ENCODE peak calls at places on chromosome 21, in eight cellular contexts. One of them, this sample, is unnamed.

GRCh38 chr21:40371329-40371728 is 475.6 kb downstream of the DSCAM start:
- DNase-seq in pancreas: no peak
- DNase-seq in esophagus squamous epithelium: no peak
- DNase-seq in cardiac muscle cell: no peak
- DNase-seq in neural progenitor cell: no peak
- DNase-seq in Peyer's patch: no peak
- DNase-seq in ovary: no peak
- DNase-seq in right atrium auricular region: no peak
- DNase-seq in this sample: no peak

GRCh38 chr21:23853796-23854379 is 1753.4 kb downstream of the MRPL39 start:
- DNase-seq in pancreas: no peak
- DNase-seq in esophagus squamous epithelium: no peak
- DNase-seq in neural progenitor cell: no peak
- DNase-seq in ovary: no peak
- DNase-seq in right atrium auricular region: no peak
- DNase-seq in cardiac muscle cell: peak; percentile 3
- DNase-seq in Peyer's patch: no peak
- DNase-seq in this sample: no peak

GRCh38 chr21:28671549-28672195 is 321.0 kb downstream of the LTN1 start:
- DNase-seq in Peyer's patch: no peak
- DNase-seq in neural progenitor cell: no peak
- DNase-seq in right atrium auricular region: no peak
- DNase-seq in esophagus squamous epithelium: no peak
- DNase-seq in ovary: no peak
- DNase-seq in cardiac muscle cell: no peak
- DNase-seq in pancreas: no peak
- DNase-seq in this sample: no peak

GRCh38 chr21:29018540-29018939 is 609 bp downstream of the RWDD2B start:
- DNase-seq in esophagus squamous epithelium: no peak
- DNase-seq in cardiac muscle cell: peak; percentile 49
- DNase-seq in neural progenitor cell: no peak
- DNase-seq in pancreas: no peak
- DNase-seq in ovary: no peak
- DNase-seq in right atrium auricular region: no peak
- DNase-seq in Peyer's patch: no peak
- DNase-seq in this sample: no peak

GRCh38 chr21:26964379-26964778 is 2.5 kb downstream of the ADAMTS5 start:
- DNase-seq in cardiac muscle cell: peak; percentile 42
- DNase-seq in right atrium auricular region: peak; percentile 87
- DNase-seq in neural progenitor cell: peak; percentile 22
- DNase-seq in Peyer's patch: no peak
- DNase-seq in esophagus squamous epithelium: no peak
- DNase-seq in ovary: peak; percentile 83
- DNase-seq in pancreas: no peak
- DNase-seq in this sample: no peak

GRCh38 chr21:43333301-43334062 is 93.4 kb downstream of the SIK1 start:
- DNase-seq in ovary: peak; percentile 55
- DNase-seq in right atrium auricular region: peak; percentile 73
- DNase-seq in pancreas: peak; percentile 72
- DNase-seq in Peyer's patch: no peak
- DNase-seq in neural progenitor cell: peak; percentile 54
- DNase-seq in cardiac muscle cell: peak; percentile 92
- DNase-seq in esophagus squamous epithelium: no peak
- DNase-seq in this sample: no peak

GRCh38 chr21:43644609-43645008 is 14.7 kb downstream of the HSF2BP start:
- DNase-seq in pancreas: no peak
- DNase-seq in neural progenitor cell: no peak
- DNase-seq in esophagus squamous epithelium: no peak
- DNase-seq in Peyer's patch: no peak
- DNase-seq in ovary: no peak
- DNase-seq in cardiac muscle cell: peak; percentile 56
- DNase-seq in right atrium auricular region: peak; percentile 77
- DNase-seq in this sample: no peak

GRCh38 chr21:20720623-20721022 is 277.6 kb upstream of the NCAM2 start:
- DNase-seq in neural progenitor cell: no peak
- DNase-seq in right atrium auricular region: no peak
- DNase-seq in esophagus squamous epithelium: no peak
- DNase-seq in pancreas: no peak
- DNase-seq in ovary: no peak
- DNase-seq in cardiac muscle cell: peak; percentile 16
- DNase-seq in Peyer's patch: no peak
- DNase-seq in this sample: no peak

GRCh38 chr21:10639123-10639522 is 117.7 kb downstream of the TPTE start:
- DNase-seq in esophagus squamous epithelium: no peak
- DNase-seq in cardiac muscle cell: no peak
- DNase-seq in ovary: no peak
- DNase-seq in pancreas: peak; percentile 32
- DNase-seq in right atrium auricular region: no peak
- DNase-seq in neural progenitor cell: no peak
- DNase-seq in Peyer's patch: no peak
- DNase-seq in this sample: no peak

GRCh38 chr21:42684109-42684916 is 30.9 kb downstream of the PDE9A start:
- DNase-seq in ovary: no peak
- DNase-seq in esophagus squamous epithelium: no peak
- DNase-seq in pancreas: no peak
- DNase-seq in neural progenitor cell: no peak
- DNase-seq in right atrium auricular region: no peak
- DNase-seq in Peyer's patch: no peak
- DNase-seq in cardiac muscle cell: no peak
- DNase-seq in this sample: peak; percentile 30

GRCh38 chr21:31566611-31567010 is 92.9 kb upstream of the SOD1 start:
- DNase-seq in Peyer's patch: no peak
- DNase-seq in neural progenitor cell: no peak
- DNase-seq in pancreas: no peak
- DNase-seq in ovary: no peak
- DNase-seq in esophagus squamous epithelium: no peak
- DNase-seq in right atrium auricular region: no peak
- DNase-seq in cardiac muscle cell: no peak
- DNase-seq in this sample: no peak

GRCh38 chr21:14691924-14692323 is 145.8 kb upstream of the SAMSN1 start:
- DNase-seq in Peyer's patch: no peak
- DNase-seq in ovary: no peak
- DNase-seq in esophagus squamous epithelium: no peak
- DNase-seq in pancreas: no peak
- DNase-seq in neural progenitor cell: no peak
- DNase-seq in right atrium auricular region: no peak
- DNase-seq in cardiac muscle cell: no peak
- DNase-seq in this sample: no peak

GRCh38 chr21:31732891-31733520 is 1.1 kb upstream of the SCAF4 start:
- DNase-seq in right atrium auricular region: no peak
- DNase-seq in neural progenitor cell: peak; percentile 23
- DNase-seq in Peyer's patch: peak; percentile 25
- DNase-seq in ovary: peak; percentile 27
- DNase-seq in esophagus squamous epithelium: no peak
- DNase-seq in cardiac muscle cell: peak; percentile 28
- DNase-seq in pancreas: no peak
- DNase-seq in this sample: peak; percentile 14

GRCh38 chr21:15436031-15436430 is 293.8 kb upstream of the USP25 start:
- DNase-seq in cardiac muscle cell: no peak
- DNase-seq in Peyer's patch: no peak
- DNase-seq in pancreas: no peak
- DNase-seq in ovary: no peak
- DNase-seq in esophagus squamous epithelium: no peak
- DNase-seq in right atrium auricular region: no peak
- DNase-seq in neural progenitor cell: no peak
- DNase-seq in this sample: no peak

GRCh38 chr21:42461881-42462877 is 33.8 kb downstream of the RSPH1 start:
- DNase-seq in neural progenitor cell: no peak
- DNase-seq in right atrium auricular region: no peak
- DNase-seq in cardiac muscle cell: no peak
- DNase-seq in esophagus squamous epithelium: no peak
- DNase-seq in pancreas: no peak
- DNase-seq in Peyer's patch: no peak
- DNase-seq in ovary: no peak
- DNase-seq in this sample: no peak

GRCh38 chr21:44065428-44065827 is 41.8 kb upstream of the PWP2 start:
- DNase-seq in Peyer's patch: peak; percentile 76
- DNase-seq in cardiac muscle cell: peak; percentile 63
- DNase-seq in ovary: no peak
- DNase-seq in neural progenitor cell: no peak
- DNase-seq in esophagus squamous epithelium: no peak
- DNase-seq in pancreas: no peak
- DNase-seq in right atrium auricular region: no peak
- DNase-seq in this sample: peak; percentile 73

GRCh38 chr21:40852563-40852962 is 5.6 kb upstream of the DSCAM start:
- DNase-seq in cardiac muscle cell: no peak
- DNase-seq in esophagus squamous epithelium: no peak
- DNase-seq in right atrium auricular region: no peak
- DNase-seq in neural progenitor cell: no peak
- DNase-seq in Peyer's patch: no peak
- DNase-seq in ovary: no peak
- DNase-seq in pancreas: no peak
- DNase-seq in this sample: no peak

GRCh38 chr21:29265690-29266479 is 32.8 kb upstream of the BACH1 start:
- DNase-seq in neural progenitor cell: no peak
- DNase-seq in right atrium auricular region: no peak
- DNase-seq in Peyer's patch: no peak
- DNase-seq in ovary: no peak
- DNase-seq in cardiac muscle cell: no peak
- DNase-seq in pancreas: no peak
- DNase-seq in esophagus squamous epithelium: no peak
- DNase-seq in this sample: no peak

GRCh38 chr21:42574234-42575027 is 60.8 kb downstream of the SLC37A1 start:
- DNase-seq in ovary: no peak
- DNase-seq in esophagus squamous epithelium: no peak
- DNase-seq in cardiac muscle cell: peak; percentile 44
- DNase-seq in neural progenitor cell: no peak
- DNase-seq in right atrium auricular region: no peak
- DNase-seq in pancreas: peak; percentile 15
- DNase-seq in Peyer's patch: peak; percentile 15
- DNase-seq in this sample: peak; percentile 31

GRCh38 chr21:40512590-40512989 is 334.4 kb downstream of the DSCAM start:
- DNase-seq in pancreas: no peak
- DNase-seq in neural progenitor cell: peak; percentile 16
- DNase-seq in Peyer's patch: no peak
- DNase-seq in right atrium auricular region: no peak
- DNase-seq in esophagus squamous epithelium: no peak
- DNase-seq in cardiac muscle cell: no peak
- DNase-seq in ovary: no peak
- DNase-seq in this sample: no peak

GRCh38 chr21:24225432-24225831 is 1381.8 kb downstream of the MRPL39 start:
- DNase-seq in right atrium auricular region: no peak
- DNase-seq in pancreas: no peak
- DNase-seq in neural progenitor cell: no peak
- DNase-seq in Peyer's patch: no peak
- DNase-seq in ovary: no peak
- DNase-seq in esophagus squamous epithelium: no peak
- DNase-seq in cardiac muscle cell: no peak
- DNase-seq in this sample: no peak

GRCh38 chr21:28554660-28555475 is 437.8 kb downstream of the LTN1 start:
- DNase-seq in pancreas: no peak
- DNase-seq in neural progenitor cell: peak; percentile 3
- DNase-seq in esophagus squamous epithelium: no peak
- DNase-seq in Peyer's patch: no peak
- DNase-seq in right atrium auricular region: no peak
- DNase-seq in ovary: no peak
- DNase-seq in cardiac muscle cell: peak; percentile 54
- DNase-seq in this sample: no peak

GRCh38 chr21:29867796-29868195 is 72.0 kb downstream of the GRIK1 start:
- DNase-seq in neural progenitor cell: no peak
- DNase-seq in pancreas: no peak
- DNase-seq in ovary: no peak
- DNase-seq in cardiac muscle cell: no peak
- DNase-seq in right atrium auricular region: no peak
- DNase-seq in Peyer's patch: no peak
- DNase-seq in esophagus squamous epithelium: no peak
- DNase-seq in this sample: no peak

DNA sequence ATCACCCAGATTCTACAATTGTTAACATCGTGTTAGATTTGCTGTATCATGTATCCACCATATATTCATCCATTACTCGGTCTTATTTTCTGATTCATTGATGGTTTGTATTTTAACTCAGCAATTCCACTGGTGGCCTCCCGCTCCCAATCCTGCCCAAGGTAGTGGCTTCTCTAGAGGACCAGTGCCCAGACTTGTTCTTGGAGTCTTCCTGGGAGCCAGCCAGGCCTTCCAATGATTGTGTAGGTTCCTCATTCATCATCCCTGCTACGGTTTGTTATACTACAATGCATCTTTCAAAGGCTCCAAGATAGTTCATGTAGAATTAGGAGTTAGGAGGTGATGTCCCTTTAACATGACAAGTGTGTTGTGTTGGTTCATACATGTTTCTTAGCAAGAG is 451.1 kb downstream of the SETD4 start:
- DNase-seq in pancreas: no peak
- DNase-seq in cardiac muscle cell: no peak
- DNase-seq in right atrium auricular region: no peak
- DNase-seq in neural progenitor cell: no peak
- DNase-seq in ovary: no peak
- DNase-seq in esophagus squamous epithelium: no peak
- DNase-seq in Peyer's patch: no peak
- DNase-seq in this sample: no peak
- TF ChIP-seq CTCF in pancreas: no peak
- TF ChIP-seq CTCF in cardiac muscle cell: no peak
- TF ChIP-seq CTCF in right atrium auricular region: no peak
- TF ChIP-seq CTCF in neural progenitor cell: no peak
- TF ChIP-seq CTCF in ovary: no peak
- TF ChIP-seq CTCF in esophagus squamous epithelium: no peak
- TF ChIP-seq CTCF in Peyer's patch: no peak
- TF ChIP-seq CTCF in this sample: no peak

DNA sequence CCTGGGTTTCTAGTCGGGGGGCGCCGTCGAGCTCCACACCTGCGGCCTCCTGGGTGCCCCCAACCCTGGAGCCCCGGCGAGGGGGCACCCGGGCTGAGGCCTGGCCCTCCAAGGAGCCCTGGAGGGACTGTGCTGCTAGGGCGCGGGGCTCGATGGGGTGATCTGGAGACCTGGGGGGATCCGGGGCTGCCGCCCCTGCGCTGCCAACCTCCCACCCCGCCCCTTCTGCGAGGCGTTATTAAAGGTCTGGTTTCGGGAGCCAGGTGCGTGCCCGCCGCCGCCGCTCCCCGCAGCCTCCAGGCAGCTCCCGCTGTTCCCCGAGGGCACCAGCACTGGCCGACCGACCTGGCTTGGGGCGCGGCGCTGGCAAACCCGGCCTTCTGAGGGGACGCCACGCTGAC is 746 bp upstream of the POFUT2 start:
- DNase-seq in esophagus squamous epithelium: no peak
- DNase-seq in ovary: peak; percentile 52
- DNase-seq in pancreas: peak; percentile 82
- DNase-seq in Peyer's patch: peak; percentile 18
- DNase-seq in cardiac muscle cell: no peak
- DNase-seq in neural progenitor cell: peak; percentile 39
- DNase-seq in right atrium auricular region: peak; percentile 56
- DNase-seq in this sample: no peak
- H3K27ac ChIP-seq in esophagus squamous epithelium: peak overlapping the region; percentile 93
- H3K27ac ChIP-seq in ovary: peak overlapping the region; percentile 53
- H3K27ac ChIP-seq in pancreas: no peak overlapping the region
- H3K27ac ChIP-seq in Peyer's patch: peak overlapping the region; percentile 86
- H3K27ac ChIP-seq in cardiac muscle cell: no peak overlapping the region
- H3K27ac ChIP-seq in neural progenitor cell: no peak overlapping the region
- H3K27ac ChIP-seq in right atrium auricular region: peak overlapping the region; percentile 87
- H3K27ac ChIP-seq in this sample: no peak overlapping the region

GRCh38 chr21:33559813-33560212 is 17.0 kb downstream of the SON start:
- DNase-seq in Peyer's patch: no peak
- DNase-seq in cardiac muscle cell: no peak
- DNase-seq in neural progenitor cell: no peak
- DNase-seq in right atrium auricular region: no peak
- DNase-seq in ovary: no peak
- DNase-seq in esophagus squamous epithelium: no peak
- DNase-seq in pancreas: no peak
- DNase-seq in this sample: no peak
- H3K36me3 ChIP-seq in Peyer's patch: no peaks in the 10 kb centered on the region
- H3K36me3 ChIP-seq in cardiac muscle cell: peaks cover 84% of the 10 kb centered on the region
- H3K36me3 ChIP-seq in neural progenitor cell: peaks cover 59% of the 10 kb centered on the region
- H3K36me3 ChIP-seq in right atrium auricular region: peaks cover 67% of the 10 kb centered on the region
- H3K36me3 ChIP-seq in ovary: no peaks in the 10 kb centered on the region
- H3K36me3 ChIP-seq in esophagus squamous epithelium: peaks cover 11% of the 10 kb centered on the region
- H3K36me3 ChIP-seq in pancreas: no peaks in the 10 kb centered on the region
- H3K36me3 ChIP-seq in this sample: peaks cover 59% of the 10 kb centered on the region

GRCh38 chr21:21858502-21859334 is 860.5 kb downstream of the NCAM2 start:
- DNase-seq in Peyer's patch: no peak
- DNase-seq in right atrium auricular region: no peak
- DNase-seq in pancreas: no peak
- DNase-seq in esophagus squamous epithelium: no peak
- DNase-seq in cardiac muscle cell: no peak
- DNase-seq in ovary: no peak
- DNase-seq in neural progenitor cell: no peak
- DNase-seq in this sample: no peak
- TF ChIP-seq CTCF in Peyer's patch: no peak
- TF ChIP-seq CTCF in right atrium auricular region: no peak
- TF ChIP-seq CTCF in pancreas: no peak
- TF ChIP-seq CTCF in esophagus squamous epithelium: no peak
- TF ChIP-seq CTCF in cardiac muscle cell: no peak
- TF ChIP-seq CTCF in ovary: no peak
- TF ChIP-seq CTCF in neural progenitor cell: no peak
- TF ChIP-seq CTCF in this sample: no peak